ENCODE peak calls at places on chromosome 13, in eight cellular contexts. One of them, this sample, is unnamed. For H3K9me2, the result is how much of the 10 kb centered on the place peaks cover.

GRCh38 chr13:113169277-113170272 is 11.1 kb downstream of the PROZ start:
- DNase-seq in PC-3: no peak
- DNase-seq in hepatocyte: no peak
- DNase-seq in SK-N-SH: no peak
- DNase-seq in GM23338: no peak
- DNase-seq in OCI-LY7: no peak
- DNase-seq in HCT116: no peak
- DNase-seq in PC-9: no peak
- DNase-seq in this sample: no peak

GRCh38 chr13:60583196-60583908 is 186.3 kb downstream of the TDRD3 start:
- DNase-seq in hepatocyte: no peak
- DNase-seq in GM23338: peak
- DNase-seq in PC-9: no peak
- DNase-seq in HCT116: no peak
- DNase-seq in PC-3: no peak
- DNase-seq in OCI-LY7: no peak
- DNase-seq in SK-N-SH: no peak
- DNase-seq in this sample: no peak

GRCh38 chr13:106499905-106500304 is 35.6 kb downstream of the EFNB2 start:
- DNase-seq in OCI-LY7: no peak
- DNase-seq in HCT116: no peak
- DNase-seq in SK-N-SH: no peak
- DNase-seq in GM23338: no peak
- DNase-seq in PC-9: no peak
- DNase-seq in PC-3: no peak
- DNase-seq in hepatocyte: no peak
- DNase-seq in this sample: peak

GRCh38 chr13:66219493-66219892 is 1010.6 kb downstream of the PCDH9 start:
- DNase-seq in HCT116: no peak
- DNase-seq in PC-3: no peak
- DNase-seq in SK-N-SH: no peak
- DNase-seq in OCI-LY7: no peak
- DNase-seq in hepatocyte: no peak
- DNase-seq in GM23338: no peak
- DNase-seq in PC-9: no peak
- DNase-seq in this sample: no peak

GRCh38 chr13:42707003-42707402 is 74.4 kb upstream of the FAM216B start:
- DNase-seq in SK-N-SH: no peak
- DNase-seq in PC-9: no peak
- DNase-seq in GM23338: no peak
- DNase-seq in OCI-LY7: no peak
- DNase-seq in HCT116: no peak
- DNase-seq in PC-3: no peak
- DNase-seq in hepatocyte: no peak
- DNase-seq in this sample: no peak

GRCh38 chr13:58024103-58024502 is 392.6 kb downstream of the PCDH17 start:
- DNase-seq in GM23338: no peak
- DNase-seq in PC-9: no peak
- DNase-seq in PC-3: no peak
- DNase-seq in SK-N-SH: no peak
- DNase-seq in HCT116: no peak
- DNase-seq in hepatocyte: no peak
- DNase-seq in OCI-LY7: no peak
- DNase-seq in this sample: no peak

GRCh38 chr13:76644906-76645305 is 241.3 kb downstream of the KCTD12 start:
- DNase-seq in PC-3: no peak
- DNase-seq in PC-9: no peak
- DNase-seq in GM23338: no peak
- DNase-seq in HCT116: no peak
- DNase-seq in hepatocyte: no peak
- DNase-seq in OCI-LY7: no peak
- DNase-seq in SK-N-SH: no peak
- DNase-seq in this sample: no peak

GRCh38 chr13:51714663-51715168 is 89.2 kb downstream of the DHRS12 start:
- DNase-seq in hepatocyte: no peak
- DNase-seq in HCT116: no peak
- DNase-seq in PC-3: peak
- DNase-seq in GM23338: no peak
- DNase-seq in OCI-LY7: no peak
- DNase-seq in SK-N-SH: no peak
- DNase-seq in PC-9: peak
- DNase-seq in this sample: peak

GRCh38 chr13:96091164-96091931 is 1.4 kb downstream of the HS6ST3 start:
- DNase-seq in PC-9: no peak
- DNase-seq in GM23338: peak
- DNase-seq in PC-3: no peak
- DNase-seq in OCI-LY7: no peak
- DNase-seq in hepatocyte: peak
- DNase-seq in SK-N-SH: peak
- DNase-seq in HCT116: no peak
- DNase-seq in this sample: no peak

GRCh38 chr13:107847406-107847805 is 367.9 kb downstream of the LIG4 start:
- DNase-seq in hepatocyte: no peak
- DNase-seq in OCI-LY7: no peak
- DNase-seq in GM23338: peak
- DNase-seq in SK-N-SH: no peak
- DNase-seq in PC-9: no peak
- DNase-seq in PC-3: no peak
- DNase-seq in HCT116: no peak
- DNase-seq in this sample: no peak

GRCh38 chr13:107846642-107847041 is 368.7 kb downstream of the LIG4 start:
- DNase-seq in SK-N-SH: peak
- DNase-seq in PC-9: no peak
- DNase-seq in HCT116: no peak
- DNase-seq in OCI-LY7: no peak
- DNase-seq in hepatocyte: no peak
- DNase-seq in PC-3: no peak
- DNase-seq in GM23338: no peak
- DNase-seq in this sample: no peak

GRCh38 chr13:107842562-107843180 is 372.7 kb downstream of the LIG4 start:
- DNase-seq in hepatocyte: no peak
- DNase-seq in HCT116: no peak
- DNase-seq in GM23338: no peak
- DNase-seq in PC-3: peak
- DNase-seq in SK-N-SH: no peak
- DNase-seq in OCI-LY7: no peak
- DNase-seq in PC-9: peak
- DNase-seq in this sample: no peak

GRCh38 chr13:107843281-107843680 is 372.1 kb downstream of the LIG4 start:
- DNase-seq in hepatocyte: no peak
- DNase-seq in GM23338: peak
- DNase-seq in PC-9: no peak
- DNase-seq in SK-N-SH: no peak
- DNase-seq in OCI-LY7: no peak
- DNase-seq in HCT116: no peak
- DNase-seq in PC-3: no peak
- DNase-seq in this sample: no peak

DNA sequence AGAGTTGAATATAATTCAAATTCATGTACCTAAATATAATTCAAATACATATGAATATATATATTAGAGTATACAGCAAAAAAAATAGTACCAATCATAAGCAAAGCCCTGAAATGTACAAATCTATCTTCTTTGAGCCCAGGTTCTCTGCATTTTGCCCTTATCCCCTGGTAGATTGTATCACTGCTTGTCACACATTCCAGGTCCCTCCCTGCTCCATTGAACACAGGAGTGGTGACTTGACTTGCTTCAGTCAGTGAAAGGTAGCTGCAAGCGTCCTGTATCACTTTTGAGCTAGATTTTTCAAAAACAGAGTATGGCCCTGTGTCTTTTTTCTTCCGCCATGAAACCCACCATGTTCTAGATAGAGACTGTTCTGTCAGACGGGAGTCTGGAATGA is 369.4 kb downstream of the LIG4 start:
- DNase-seq in SK-N-SH: no peak
- DNase-seq in PC-3: no peak
- DNase-seq in PC-9: no peak
- DNase-seq in hepatocyte: no peak
- DNase-seq in HCT116: no peak
- DNase-seq in GM23338: no peak
- DNase-seq in OCI-LY7: no peak
- DNase-seq in this sample: no peak
- H3K9me2 ChIP-seq in SK-N-SH: under half
- H3K9me2 ChIP-seq in PC-3: under half
- H3K9me2 ChIP-seq in PC-9: under half
- H3K9me2 ChIP-seq in hepatocyte: under half
- H3K9me2 ChIP-seq in HCT116: under half
- H3K9me2 ChIP-seq in GM23338: under half
- H3K9me2 ChIP-seq in OCI-LY7: under half
- H3K9me2 ChIP-seq in this sample: under half

DNA sequence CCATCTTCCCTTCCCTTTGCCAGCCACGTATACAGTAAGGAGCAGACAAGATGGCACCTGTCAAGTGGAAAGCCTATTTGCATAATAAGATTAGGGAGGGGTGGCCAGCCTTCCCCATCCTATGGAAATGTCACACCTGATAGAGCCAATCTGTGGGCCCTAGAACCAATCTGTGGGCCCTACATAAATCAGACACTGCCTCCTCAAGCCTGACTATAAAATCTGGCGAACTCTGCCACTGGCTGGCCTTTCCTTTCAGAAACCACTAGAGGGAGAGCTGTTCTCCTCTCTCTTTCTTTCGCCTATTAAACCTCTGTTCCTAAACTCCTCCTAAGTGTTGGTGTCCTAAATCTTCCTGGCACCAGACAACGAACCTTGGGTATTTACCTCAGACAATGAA is 231.5 kb upstream of the KLHL1 start:
- DNase-seq in HCT116: peak
- DNase-seq in PC-9: no peak
- DNase-seq in hepatocyte: peak
- DNase-seq in OCI-LY7: peak
- DNase-seq in PC-3: peak
- DNase-seq in SK-N-SH: no peak
- DNase-seq in GM23338: peak
- DNase-seq in this sample: no peak
- TF ChIP-seq CTCF in HCT116: peak
- TF ChIP-seq CTCF in PC-9: peak
- TF ChIP-seq CTCF in hepatocyte: peak
- TF ChIP-seq CTCF in OCI-LY7: peak
- TF ChIP-seq CTCF in PC-3: peak
- TF ChIP-seq CTCF in SK-N-SH: peak
- TF ChIP-seq CTCF in GM23338: peak
- TF ChIP-seq CTCF in this sample: peak

GRCh38 chr13:39369161-39369890 is 233.7 kb downstream of the LHFPL6 start:
- DNase-seq in GM23338: no peak
- DNase-seq in PC-3: no peak
- DNase-seq in OCI-LY7: no peak
- DNase-seq in HCT116: no peak
- DNase-seq in PC-9: no peak
- DNase-seq in hepatocyte: no peak
- DNase-seq in SK-N-SH: no peak
- DNase-seq in this sample: no peak
- H3K9me2 ChIP-seq in GM23338: under half
- H3K9me2 ChIP-seq in PC-3: under half
- H3K9me2 ChIP-seq in OCI-LY7: under half
- H3K9me2 ChIP-seq in HCT116: under half
- H3K9me2 ChIP-seq in PC-9: under half
- H3K9me2 ChIP-seq in hepatocyte: under half
- H3K9me2 ChIP-seq in SK-N-SH: under half
- H3K9me2 ChIP-seq in this sample: under half

GRCh38 chr13:23673354-23673753 is 103.1 kb downstream of the TNFRSF19 start:
- DNase-seq in HCT116: no peak
- DNase-seq in PC-9: no peak
- DNase-seq in SK-N-SH: no peak
- DNase-seq in PC-3: peak
- DNase-seq in GM23338: no peak
- DNase-seq in OCI-LY7: no peak
- DNase-seq in hepatocyte: peak
- DNase-seq in this sample: no peak
- TF ChIP-seq CTCF in HCT116: no peak
- TF ChIP-seq CTCF in PC-9: no peak
- TF ChIP-seq CTCF in SK-N-SH: no peak
- TF ChIP-seq CTCF in PC-3: no peak
- TF ChIP-seq CTCF in GM23338: no peak
- TF ChIP-seq CTCF in OCI-LY7: no peak
- TF ChIP-seq CTCF in hepatocyte: no peak
- TF ChIP-seq CTCF in this sample: no peak

GRCh38 chr13:101454767-101455166 is 2.3 kb downstream of the ITGBL1 start:
- DNase-seq in GM23338: no peak
- DNase-seq in OCI-LY7: no peak
- DNase-seq in HCT116: no peak
- DNase-seq in hepatocyte: no peak
- DNase-seq in PC-3: peak
- DNase-seq in SK-N-SH: no peak
- DNase-seq in PC-9: peak
- DNase-seq in this sample: no peak

GRCh38 chr13:101453784-101454201 is 1.3 kb downstream of the ITGBL1 start:
- DNase-seq in PC-9: peak
- DNase-seq in OCI-LY7: no peak
- DNase-seq in PC-3: peak
- DNase-seq in HCT116: no peak
- DNase-seq in SK-N-SH: peak
- DNase-seq in GM23338: peak
- DNase-seq in hepatocyte: no peak
- DNase-seq in this sample: peak

GRCh38 chr13:101450749-101451130 is 1.7 kb upstream of the ITGBL1 start:
- DNase-seq in HCT116: no peak
- DNase-seq in PC-9: no peak
- DNase-seq in OCI-LY7: no peak
- DNase-seq in SK-N-SH: no peak
- DNase-seq in GM23338: no peak
- DNase-seq in PC-3: peak
- DNase-seq in hepatocyte: no peak
- DNase-seq in this sample: no peak

GRCh38 chr13:101451641-101452040 is 834 bp upstream of the ITGBL1 start:
- DNase-seq in PC-9: no peak
- DNase-seq in PC-3: no peak
- DNase-seq in HCT116: no peak
- DNase-seq in GM23338: no peak
- DNase-seq in hepatocyte: no peak
- DNase-seq in SK-N-SH: no peak
- DNase-seq in OCI-LY7: no peak
- DNase-seq in this sample: no peak

GRCh38 chr13:101452519-101453485 is at the start of gene ITGBL1:
- DNase-seq in GM23338: no peak
- DNase-seq in PC-3: peak
- DNase-seq in hepatocyte: no peak
- DNase-seq in PC-9: peak
- DNase-seq in HCT116: no peak
- DNase-seq in SK-N-SH: peak
- DNase-seq in OCI-LY7: no peak
- DNase-seq in this sample: peak
- H3K9me2 ChIP-seq in GM23338: under half
- H3K9me2 ChIP-seq in PC-3: under half
- H3K9me2 ChIP-seq in hepatocyte: under half
- H3K9me2 ChIP-seq in PC-9: under half
- H3K9me2 ChIP-seq in HCT116: under half
- H3K9me2 ChIP-seq in SK-N-SH: under half
- H3K9me2 ChIP-seq in OCI-LY7: under half
- H3K9me2 ChIP-seq in this sample: under half